ENCODE peak calls at places on chromosomes 13 and 19, in seven cellular contexts. U is HCT116, Y is neural progenitor cell, F is brain microvascular endothelial cell, T is stomach, R is A549, M is tibial artery. P is an unnamed sample.

GRCh38 chr19:31073485-31074221 is 275.6 kb downstream of the TSHZ3 start:
- DNase-seq in U (no peak), Y (peak), F (no peak), T (no peak), R (no peak), M (no peak), P (no peak)

GRCh38 chr19:8571006-8571411 is 6.2 kb downstream of the MYO1F start:
- DNase-seq in U (no peak), Y (no peak), F (peak), T (peak), R (peak), M (peak), P (no peak)

GRCh38 chr19:12052571-12053169 is at the start of gene ZNF878:
- DNase-seq in U (no peak), Y (peak), F (peak), T (peak), R (no peak), M (peak), P (peak)

GRCh38 chr19:14149509-14149994 is 13.2 kb upstream of the ASF1B start:
- DNase-seq in U (no peak), Y (no peak), F (no peak), T (peak), R (no peak), M (peak), P (no peak)

GRCh38 chr13:91722267-91722884 is 324.0 kb downstream of the GPC5 start:
- DNase-seq in U (no peak), Y (peak), F (peak), T (no peak), R (peak), M (no peak), P (peak)

GRCh38 chr19:18224525-18225354 is 1.5 kb downstream of the PDE4C start:
- DNase-seq in U (peak), Y (peak), F (peak), T (peak), R (peak), M (peak), P (peak)

GRCh38 chr13:82747948-82748347 is 1134.3 kb downstream of the SLITRK1 start:
- DNase-seq in U (no peak), Y (no peak), F (no peak), T (no peak), R (no peak), M (no peak), P (no peak)

GRCh38 chr13:20993661-20994440 is 67.5 kb downstream of the LATS2 start:
- DNase-seq in U (no peak), Y (no peak), F (peak), T (no peak), R (no peak), M (no peak), P (peak)

GRCh38 chr13:37657134-37657533 is 58.6 kb upstream of the POSTN start:
- DNase-seq in U (no peak), Y (no peak), F (peak), T (no peak), R (peak), M (no peak), P (peak)

GRCh38 chr19:4971424-4971793 is 2.5 kb downstream of the KDM4B start:
- DNase-seq in U (no peak), Y (no peak), F (no peak), T (peak), R (no peak), M (peak), P (peak)

GRCh38 chr13:26993780-26994179 is 177.8 kb downstream of the USP12 start:
- DNase-seq in U (no peak), Y (no peak), F (no peak), T (no peak), R (no peak), M (no peak), P (no peak)

GRCh38 chr19:35828694-35829301 is 16.2 kb upstream of the PRODH2 start:
- DNase-seq in U (no peak), Y (peak), F (peak), T (peak), R (peak), M (peak), P (peak)

GRCh38 chr13:96422002-96422401 is 332.1 kb downstream of the HS6ST3 start:
- DNase-seq in U (no peak), Y (no peak), F (no peak), T (no peak), R (no peak), M (no peak), P (no peak)

GRCh38 chr13:73464758-73465628 is 406.2 kb downstream of the KLF5 start:
- DNase-seq in U (no peak), Y (no peak), F (no peak), T (no peak), R (no peak), M (no peak), P (no peak)

GRCh38 chr13:90926459-90926858 is 421.0 kb upstream of the MIR17HG start:
- DNase-seq in U (no peak), Y (no peak), F (no peak), T (no peak), R (peak), M (no peak), P (no peak)

GRCh38 chr19:6062274-6062673 is 48.0 kb downstream of the RFX2 start:
- DNase-seq in U (no peak), Y (no peak), F (no peak), T (peak), R (no peak), M (peak), P (no peak)

GRCh38 chr19:17777840-17778620 is 16.9 kb upstream of the B3GNT3 start:
- DNase-seq in U (peak), Y (peak), F (peak), T (peak), R (peak), M (peak), P (peak)

GRCh38 chr13:99572131-99572530 is 70.9 kb downstream of the TM9SF2 start:
- DNase-seq in U (no peak), Y (no peak), F (no peak), T (no peak), R (no peak), M (no peak), P (no peak)

GRCh38 chr19:55386515-55386947 is 799 bp downstream of the RPL28 start:
- DNase-seq in U (no peak), Y (no peak), F (no peak), T (no peak), R (no peak), M (no peak), P (no peak)

GRCh38 chr13:52723181-52723580 is 16.4 kb downstream of the CNMD start:
- DNase-seq in U (no peak), Y (no peak), F (no peak), T (no peak), R (no peak), M (no peak), P (no peak)

GRCh38 chr13:29503041-29503837 is 92.2 kb downstream of the SLC7A1 start:
- DNase-seq in U (no peak), Y (peak), F (no peak), T (no peak), R (no peak), M (no peak), P (no peak)

GRCh38 chr13:50589651-50590054 is 253.8 kb downstream of the DLEU7 start:
- DNase-seq in U (no peak), Y (no peak), F (peak), T (no peak), R (peak), M (no peak), P (peak)

GRCh38 chr13:20363604-20364003 is 131.5 kb upstream of the GJB6 start:
- DNase-seq in U (no peak), Y (peak), F (no peak), T (no peak), R (no peak), M (no peak), P (no peak)

GRCh38 chr13:21475115-21475514 is 16.0 kb upstream of the ZDHHC20 start:
- DNase-seq in U (no peak), Y (no peak), F (no peak), T (no peak), R (no peak), M (no peak), P (no peak)

GRCh38 chr19:14059093-14059480 is 2.8 kb downstream of the PALM3 start:
- DNase-seq in U (no peak), Y (peak), F (no peak), T (peak), R (no peak), M (no peak), P (no peak)

GRCh38 chr19:52527954-52528326 is 472 bp downstream of the ZNF808 start:
- DNase-seq in U (no peak), Y (peak), F (no peak), T (no peak), R (no peak), M (no peak), P (no peak)

GRCh38 chr19:44003461-44004134 is 841 bp downstream of the ZNF230 start:
- DNase-seq in U (no peak), Y (peak), F (no peak), T (no peak), R (no peak), M (no peak), P (peak)

GRCh38 chr19:44010468-44010867 is 7.7 kb downstream of the ZNF230 start:
- DNase-seq in U (no peak), Y (no peak), F (no peak), T (no peak), R (no peak), M (no peak), P (no peak)

GRCh38 chr19:44005968-44006367 is 3.2 kb downstream of the ZNF230 start:
- DNase-seq in U (no peak), Y (no peak), F (no peak), T (no peak), R (no peak), M (no peak), P (no peak)

GRCh38 chr19:44002566-44003460 is at the start of gene ZNF230:
- DNase-seq in U (peak), Y (peak), F (peak), T (peak), R (peak), M (peak), P (peak)

GRCh38 chr19:44007473-44007872 is 4.7 kb downstream of the ZNF230 start:
- DNase-seq in U (no peak), Y (no peak), F (no peak), T (no peak), R (no peak), M (no peak), P (no peak)
- H3K27ac ChIP-seq in U (no peak), Y (no peak), F (no peak), T (no peak), R (no peak), M (no peak), P (no peak)

GRCh38 chr19:33953592-33953991 is 156.9 kb downstream of the KCTD15 start:
- DNase-seq in U (no peak), Y (no peak), F (no peak), T (no peak), R (no peak), M (no peak), P (no peak)
- TF ChIP-seq CTCF in U (no peak), Y (no peak), F (peak), T (no peak), R (no peak), M (no peak), P (no peak)

GRCh38 chr13:87778128-87778527 is 107.0 kb downstream of the SLITRK5 start:
- DNase-seq in U (no peak), Y (no peak), F (no peak), T (no peak), R (no peak), M (no peak), P (no peak)
- H3K27ac ChIP-seq in U (no peak), Y (no peak), F (no peak), T (no peak), R (no peak), M (no peak), P (no peak)

DNA sequence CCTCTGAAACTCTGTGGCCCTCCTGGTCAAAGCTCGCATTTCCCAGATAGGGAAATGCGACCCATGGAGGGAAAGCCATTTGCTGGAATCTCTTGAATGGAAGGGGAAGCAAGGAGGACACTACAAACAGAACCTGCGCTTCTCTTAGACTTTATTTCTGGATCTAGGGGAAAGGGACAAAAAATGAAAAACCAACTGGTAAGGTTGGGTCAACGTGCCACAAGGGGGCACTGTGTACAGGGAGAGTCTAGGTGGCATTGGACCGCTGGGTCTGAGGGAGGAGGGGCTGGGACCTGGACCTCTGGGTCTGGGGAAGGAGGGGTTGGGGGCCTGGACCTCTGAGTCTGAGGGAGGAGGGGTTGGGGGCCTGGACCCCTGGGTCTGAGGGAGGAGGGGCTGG is 5.0 kb downstream of the KLK4 start:
- DNase-seq in U (no peak), Y (peak), F (no peak), T (peak), R (peak), M (no peak), P (no peak)
- TF ChIP-seq CTCF in U (peak), Y (peak), F (peak), T (no peak), R (peak), M (no peak), P (no peak)

GRCh38 chr13:113155982-113156655 is 2.3 kb upstream of the PROZ start:
- DNase-seq in U (no peak), Y (no peak), F (no peak), T (no peak), R (no peak), M (no peak), P (no peak)
- H3K27ac ChIP-seq in U (no peak), Y (no peak), F (no peak), T (no peak), R (no peak), M (no peak), P (no peak)

DNA sequence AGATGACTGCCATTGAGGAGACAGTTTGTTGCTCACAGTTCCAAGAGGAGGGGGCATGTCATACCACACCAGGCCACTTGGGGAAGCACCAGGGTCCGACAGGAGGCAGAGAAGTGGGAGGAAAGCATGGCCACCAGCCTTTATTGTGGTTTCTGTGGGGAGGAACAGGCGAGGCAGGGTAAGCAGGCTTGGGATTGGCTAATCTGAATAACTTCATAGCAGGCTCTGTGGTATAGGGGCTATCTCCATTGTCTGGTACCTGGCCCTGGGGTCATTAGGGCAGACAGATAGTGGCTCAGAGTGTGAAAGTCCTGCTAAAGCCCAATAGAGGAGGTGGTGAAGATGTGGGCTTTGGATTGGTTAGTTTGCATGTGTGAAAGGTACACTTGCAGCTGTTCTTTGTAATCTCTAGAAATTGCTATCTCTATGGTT is 35.5 kb downstream of the CBY2 start:
- DNase-seq in U (peak), Y (no peak), F (no peak), T (no peak), R (peak), M (no peak), P (no peak)
- TF ChIP-seq CTCF in U (peak), Y (peak), F (peak), T (no peak), R (no peak), M (no peak), P (no peak)

GRCh38 chr13:28401303-28402056 is 93.4 kb downstream of the FLT1 start:
- DNase-seq in U (no peak), Y (no peak), F (peak), T (no peak), R (no peak), M (no peak), P (no peak)

GRCh38 chr13:28394422-28394821 is 100.5 kb downstream of the FLT1 start:
- DNase-seq in U (no peak), Y (no peak), F (peak), T (no peak), R (no peak), M (no peak), P (peak)

GRCh38 chr13:28392428-28392827 is 102.5 kb downstream of the FLT1 start:
- DNase-seq in U (no peak), Y (no peak), F (no peak), T (no peak), R (no peak), M (no peak), P (no peak)

GRCh38 chr13:28392896-28393295 is 102.0 kb downstream of the FLT1 start:
- DNase-seq in U (no peak), Y (no peak), F (no peak), T (no peak), R (no peak), M (no peak), P (no peak)

DNA sequence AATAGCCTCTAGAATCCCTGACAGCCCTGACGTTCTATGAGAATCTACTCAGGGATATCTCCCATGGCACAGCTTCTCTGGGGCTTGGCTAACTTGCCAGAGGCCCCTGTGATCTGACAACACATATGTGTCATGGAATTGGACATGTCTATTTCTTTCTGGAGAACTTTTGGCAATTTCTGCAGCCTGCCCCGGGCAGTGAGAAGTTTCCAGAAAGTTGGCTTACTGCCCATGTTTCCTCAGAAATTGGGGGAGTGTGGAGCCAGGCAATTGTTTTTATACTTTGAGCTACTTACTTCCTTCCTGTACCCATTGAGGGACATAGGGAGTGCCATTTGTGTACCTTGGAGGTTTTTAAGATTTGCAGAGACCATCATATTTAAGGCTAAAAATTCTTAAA is 98.9 kb downstream of the FLT1 start:
- DNase-seq in U (no peak), Y (no peak), F (no peak), T (no peak), R (no peak), M (no peak), P (no peak)
- H3K27ac ChIP-seq in U (no peak), Y (no peak), F (no peak), T (no peak), R (no peak), M (no peak), P (no peak)

GRCh38 chr19:16185123-16185924 is at the start of gene FAM32A:
- DNase-seq in U (peak), Y (peak), F (peak), T (peak), R (peak), M (peak), P (peak)
- TF ChIP-seq CTCF in U (peak), Y (peak), F (peak), T (no peak), R (peak), M (peak), P (peak)

DNA sequence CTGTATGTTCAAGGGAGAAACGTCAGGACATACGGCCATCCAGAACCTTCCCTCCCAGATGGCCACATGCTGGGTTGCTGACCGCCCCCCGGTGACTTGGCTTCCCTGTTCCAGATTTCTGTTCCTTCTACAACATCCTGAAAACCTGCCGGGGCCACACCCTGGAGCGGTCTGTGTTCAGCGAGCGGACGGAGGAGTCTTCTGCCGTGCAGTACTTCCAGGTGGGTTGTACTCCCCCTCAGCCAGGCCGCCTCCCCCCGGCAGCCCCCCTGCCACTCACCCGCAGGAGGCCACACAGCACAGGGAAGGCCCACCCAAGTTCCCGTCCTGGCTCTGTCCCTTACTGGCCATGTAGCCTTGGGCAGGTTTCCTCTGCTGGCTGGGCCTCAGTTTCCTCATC is 20.5 kb downstream of the YIPF2 start:
- DNase-seq in U (no peak), Y (no peak), F (no peak), T (no peak), R (no peak), M (no peak), P (no peak)
- H3K27ac ChIP-seq in U (no peak), Y (no peak), F (no peak), T (no peak), R (no peak), M (no peak), P (peak)

GRCh38 chr13:36454962-36455361 is 22.7 kb downstream of the CCNA1 start:
- DNase-seq in U (no peak), Y (no peak), F (no peak), T (no peak), R (no peak), M (no peak), P (no peak)

GRCh38 chr13:36450534-36450933 is 18.2 kb downstream of the CCNA1 start:
- DNase-seq in U (no peak), Y (no peak), F (no peak), T (no peak), R (no peak), M (no peak), P (no peak)

GRCh38 chr13:36456577-36456976 is 24.3 kb downstream of the CCNA1 start:
- DNase-seq in U (no peak), Y (peak), F (no peak), T (no peak), R (no peak), M (no peak), P (no peak)

GRCh38 chr13:36454121-36454520 is 21.8 kb downstream of the CCNA1 start:
- DNase-seq in U (no peak), Y (no peak), F (no peak), T (no peak), R (no peak), M (no peak), P (no peak)

DNA sequence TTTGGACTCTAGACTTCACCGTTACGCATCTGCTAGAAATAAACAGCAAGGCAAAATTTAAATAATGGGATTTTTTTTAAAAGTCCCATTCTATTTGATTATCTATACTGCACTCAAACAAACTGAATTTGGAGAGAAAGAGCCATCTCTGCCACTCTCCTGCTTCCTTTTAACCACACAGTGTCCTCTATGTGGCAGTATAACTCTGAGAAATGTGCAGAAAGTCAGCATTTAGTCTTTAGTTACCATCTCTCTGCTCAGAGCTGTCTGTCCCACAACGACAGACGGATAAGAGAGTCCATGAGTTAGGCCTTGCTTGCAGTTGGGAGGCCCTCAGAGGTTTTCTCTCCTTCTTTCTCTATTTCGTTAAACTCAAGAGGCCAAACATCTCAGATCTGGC is 21.2 kb downstream of the CCNA1 start:
- DNase-seq in U (no peak), Y (peak), F (no peak), T (no peak), R (no peak), M (no peak), P (no peak)
- TF ChIP-seq CTCF in U (no peak), Y (peak), F (peak), T (no peak), R (no peak), M (no peak), P (no peak)